ENCODE peak calls at places on chromosomes 16 and 17, in nine cellular contexts. Y is GM23338; D is RCC 7860; Q is AG08395; U is stimulated activated CD8-positive, alpha-beta memory T cell treated with anti-CD3 and anti-CD28 coated beads, Interleukin-12 subunit alpha, Interleukin-12 subunit beta, amount 100 ng/mL, for 4 hours; F is activated CD4-positive, alpha-beta T cell treated with anti-CD3 and anti-CD28 coated beads for 48 hours; A is T-cell; C is posterior cingulate gyrus; I is midbrain. E is an unnamed sample.

GRCh38 chr16:88770459-88771293 is 14.3 kb downstream of the PIEZO1 start:
- DNase-seq in F (peak; percentile 37), C (no peak), I (no peak), Q (peak; percentile 36), D (peak; percentile 97), U (peak; percentile 26), Y (peak; percentile 70), A (no peak), E (peak; percentile 92)

GRCh38 chr16:69097425-69097824 is 8.0 kb upstream of the HAS3 start:
- DNase-seq in Y (no peak), Q (no peak), F (no peak), I (no peak), U (no peak), D (no peak), C (no peak), A (no peak), E (no peak)

GRCh38 chr16:57001026-57001669 is 11.8 kb downstream of the NLRC5 start:
- DNase-seq in A (no peak), I (no peak), Y (no peak), F (no peak), D (no peak), Q (no peak), U (no peak), C (no peak), E (no peak)

GRCh38 chr17:58105093-58105492 is 21.9 kb downstream of the DYNLL2 start:
- DNase-seq in A (no peak), D (no peak), F (no peak), C (no peak), Q (no peak), Y (no peak), U (no peak), I (no peak), E (no peak)

GRCh38 chr17:72702998-72703397 is 389.5 kb downstream of the SLC39A11 start:
- DNase-seq in A (no peak), C (no peak), I (no peak), U (no peak), F (no peak), Y (no peak), D (peak; percentile 43), Q (no peak), E (no peak)

GRCh38 chr17:40846515-40847155 is 20.4 kb downstream of the KRT12 start:
- DNase-seq in Y (no peak), A (no peak), F (no peak), D (no peak), I (no peak), Q (no peak), C (no peak), U (no peak), E (no peak)

GRCh38 chr17:42553161-42553818 is 567 bp downstream of the HSD17B1 start:
- DNase-seq in U (no peak), I (no peak), Y (peak; percentile 66), Q (no peak), C (no peak), A (no peak), F (no peak), D (no peak), E (peak; percentile 49)

GRCh38 chr16:48862087-48862532 is 252.1 kb upstream of the N4BP1 start:
- DNase-seq in A (no peak), Q (peak; percentile 60), I (no peak), C (no peak), Y (peak; percentile 60), F (no peak), D (peak; percentile 40), U (no peak), E (peak; percentile 65)

GRCh38 chr17:17201907-17202306 is 4.2 kb downstream of the PLD6 start:
- DNase-seq in U (no peak), A (no peak), C (no peak), I (no peak), Y (no peak), F (no peak), D (no peak), Q (no peak), E (no peak)

E was measured in mesendoderm.